ENCODE peak calls at places on chromosomes 2 and 18, in ten cellular contexts. One of them, this sample, is unnamed.

GRCh38 chr18:31741096-31741735 is 19.5 kb downstream of the SLC25A52 start:
- DNase-seq in amygdala: no peak
- DNase-seq in psoas muscle: no peak
- DNase-seq in skeletal muscle cell: no peak
- DNase-seq in natural killer cell: peak
- DNase-seq in GM04503: no peak
- DNase-seq in AG04450: peak
- DNase-seq in endothelial cell: peak
- DNase-seq in KG1: peak
- DNase-seq in fibroblast of the conjunctiva: no peak
- DNase-seq in this sample: peak

GRCh38 chr2:70709275-70709674 is 58.7 kb downstream of the ADD2 start:
- DNase-seq in amygdala: no peak
- DNase-seq in psoas muscle: no peak
- DNase-seq in skeletal muscle cell: no peak
- DNase-seq in natural killer cell: no peak
- DNase-seq in GM04503: no peak
- DNase-seq in AG04450: no peak
- DNase-seq in endothelial cell: no peak
- DNase-seq in KG1: no peak
- DNase-seq in fibroblast of the conjunctiva: no peak
- DNase-seq in this sample: no peak

GRCh38 chr2:136065907-136066306 is 52.0 kb downstream of the CXCR4 start:
- DNase-seq in amygdala: no peak
- DNase-seq in psoas muscle: no peak
- DNase-seq in skeletal muscle cell: no peak
- DNase-seq in natural killer cell: no peak
- DNase-seq in GM04503: no peak
- DNase-seq in AG04450: no peak
- DNase-seq in endothelial cell: no peak
- DNase-seq in KG1: no peak
- DNase-seq in fibroblast of the conjunctiva: no peak
- DNase-seq in this sample: no peak

GRCh38 chr18:57585846-57586242 is 658 bp downstream of the FECH start:
- DNase-seq in amygdala: no peak
- DNase-seq in psoas muscle: no peak
- DNase-seq in skeletal muscle cell: no peak
- DNase-seq in natural killer cell: no peak
- DNase-seq in GM04503: no peak
- DNase-seq in AG04450: no peak
- DNase-seq in endothelial cell: no peak
- DNase-seq in KG1: no peak
- DNase-seq in fibroblast of the conjunctiva: no peak
- DNase-seq in this sample: no peak

GRCh38 chr2:24579053-24579803 is 88.2 kb downstream of the NCOA1 start:
- DNase-seq in amygdala: no peak
- DNase-seq in psoas muscle: no peak
- DNase-seq in skeletal muscle cell: no peak
- DNase-seq in natural killer cell: no peak
- DNase-seq in GM04503: no peak
- DNase-seq in AG04450: no peak
- DNase-seq in endothelial cell: no peak
- DNase-seq in KG1: no peak
- DNase-seq in fibroblast of the conjunctiva: no peak
- DNase-seq in this sample: no peak

GRCh38 chr2:904243-905024 is 46.2 kb upstream of the SNTG2 start:
- DNase-seq in amygdala: no peak
- DNase-seq in psoas muscle: no peak
- DNase-seq in skeletal muscle cell: no peak
- DNase-seq in natural killer cell: no peak
- DNase-seq in GM04503: no peak
- DNase-seq in AG04450: no peak
- DNase-seq in endothelial cell: no peak
- DNase-seq in KG1: no peak
- DNase-seq in fibroblast of the conjunctiva: no peak
- DNase-seq in this sample: no peak

GRCh38 chr2:135916232-135916631 is 40.0 kb upstream of the MCM6 start:
- DNase-seq in amygdala: no peak
- DNase-seq in psoas muscle: no peak
- DNase-seq in skeletal muscle cell: no peak
- DNase-seq in natural killer cell: no peak
- DNase-seq in GM04503: no peak
- DNase-seq in AG04450: no peak
- DNase-seq in endothelial cell: no peak
- DNase-seq in KG1: peak
- DNase-seq in fibroblast of the conjunctiva: peak
- DNase-seq in this sample: no peak

GRCh38 chr2:221517362-221518121 is 54.6 kb downstream of the EPHA4 start:
- DNase-seq in amygdala: no peak
- DNase-seq in psoas muscle: peak
- DNase-seq in skeletal muscle cell: peak
- DNase-seq in natural killer cell: peak
- DNase-seq in GM04503: peak
- DNase-seq in AG04450: no peak
- DNase-seq in endothelial cell: no peak
- DNase-seq in KG1: peak
- DNase-seq in fibroblast of the conjunctiva: peak
- DNase-seq in this sample: peak